ENCODE peak calls at places on chromosomes 4 and X, in ten cellular contexts. One of them, this sample, is unnamed.

GRCh38 chr4:156873776-156874175 is 97.8 kb downstream of the PDGFC start:
- DNase-seq in PC-3: no peak
- DNase-seq in skeletal muscle cell: no peak
- DNase-seq in PC-9: no peak
- DNase-seq in psoas muscle: no peak
- DNase-seq in breast epithelium: no peak
- DNase-seq in heart left ventricle: no peak
- DNase-seq in WERI-Rb-1: no peak
- DNase-seq in CD8-positive, alpha-beta T cell: no peak
- DNase-seq in adrenal gland: no peak
- DNase-seq in this sample: no peak

GRCh38 chrX:49029876-49030275 is 13.3 kb downstream of the TFE3 start:
- DNase-seq in PC-3: peak; percentile 35
- DNase-seq in skeletal muscle cell: no peak
- DNase-seq in PC-9: no peak
- DNase-seq in psoas muscle: peak; percentile 49
- DNase-seq in breast epithelium: no peak
- DNase-seq in heart left ventricle: no peak
- DNase-seq in WERI-Rb-1: no peak
- DNase-seq in CD8-positive, alpha-beta T cell: no peak
- DNase-seq in adrenal gland: no peak
- DNase-seq in this sample: no peak

GRCh38 chr4:13298655-13299054 is 185.5 kb downstream of the RAB28 start:
- DNase-seq in PC-3: no peak
- DNase-seq in skeletal muscle cell: no peak
- DNase-seq in PC-9: no peak
- DNase-seq in psoas muscle: no peak
- DNase-seq in breast epithelium: no peak
- DNase-seq in heart left ventricle: no peak
- DNase-seq in WERI-Rb-1: no peak
- DNase-seq in CD8-positive, alpha-beta T cell: no peak
- DNase-seq in adrenal gland: no peak
- DNase-seq in this sample: no peak

GRCh38 chr4:153518637-153519384 is 52.7 kb downstream of the TMEM131L start:
- DNase-seq in PC-3: no peak
- DNase-seq in skeletal muscle cell: no peak
- DNase-seq in PC-9: no peak
- DNase-seq in psoas muscle: no peak
- DNase-seq in breast epithelium: no peak
- DNase-seq in heart left ventricle: no peak
- DNase-seq in WERI-Rb-1: no peak
- DNase-seq in CD8-positive, alpha-beta T cell: no peak
- DNase-seq in adrenal gland: no peak
- DNase-seq in this sample: no peak

GRCh38 chrX:110210417-110211139 is 107.3 kb downstream of the AMMECR1 start:
- DNase-seq in PC-3: peak; percentile 84
- DNase-seq in skeletal muscle cell: peak; percentile 75
- DNase-seq in PC-9: peak; percentile 89
- DNase-seq in psoas muscle: no peak
- DNase-seq in breast epithelium: no peak
- DNase-seq in heart left ventricle: no peak
- DNase-seq in WERI-Rb-1: no peak
- DNase-seq in CD8-positive, alpha-beta T cell: no peak
- DNase-seq in adrenal gland: no peak
- DNase-seq in this sample: no peak

GRCh38 chr4:106627071-106627470 is 258.5 kb upstream of the GIMD1 start:
- DNase-seq in PC-3: no peak
- DNase-seq in skeletal muscle cell: no peak
- DNase-seq in PC-9: no peak
- DNase-seq in psoas muscle: no peak
- DNase-seq in breast epithelium: no peak
- DNase-seq in heart left ventricle: no peak
- DNase-seq in WERI-Rb-1: no peak
- DNase-seq in CD8-positive, alpha-beta T cell: no peak
- DNase-seq in adrenal gland: no peak
- DNase-seq in this sample: no peak

GRCh38 chr4:122450847-122451246 is 5.7 kb downstream of the IL2 start:
- DNase-seq in PC-3: peak; percentile 62
- DNase-seq in skeletal muscle cell: no peak
- DNase-seq in PC-9: no peak
- DNase-seq in psoas muscle: no peak
- DNase-seq in breast epithelium: no peak
- DNase-seq in heart left ventricle: no peak
- DNase-seq in WERI-Rb-1: peak; percentile 66
- DNase-seq in CD8-positive, alpha-beta T cell: no peak
- DNase-seq in adrenal gland: no peak
- DNase-seq in this sample: no peak

GRCh38 chrX:13835825-13836224 is 18.9 kb upstream of the GPM6B start:
- DNase-seq in PC-3: no peak
- DNase-seq in skeletal muscle cell: no peak
- DNase-seq in PC-9: no peak
- DNase-seq in psoas muscle: no peak
- DNase-seq in breast epithelium: no peak
- DNase-seq in heart left ventricle: no peak
- DNase-seq in WERI-Rb-1: peak; percentile 9
- DNase-seq in CD8-positive, alpha-beta T cell: no peak
- DNase-seq in adrenal gland: no peak
- DNase-seq in this sample: no peak

GRCh38 chr4:40056722-40057539 is at the start of gene N4BP2:
- DNase-seq in PC-3: peak; percentile 68
- DNase-seq in skeletal muscle cell: peak; percentile 48
- DNase-seq in PC-9: peak; percentile 65
- DNase-seq in psoas muscle: peak; percentile 90
- DNase-seq in breast epithelium: peak; percentile 73
- DNase-seq in heart left ventricle: peak; percentile 86
- DNase-seq in WERI-Rb-1: peak; percentile 92
- DNase-seq in CD8-positive, alpha-beta T cell: peak; percentile 46
- DNase-seq in adrenal gland: peak; percentile 78
- DNase-seq in this sample: no peak
- H3K4me3 ChIP-seq in PC-3: peak within 1 kb of the TSS; percentile 81
- H3K4me3 ChIP-seq in skeletal muscle cell: peak within 1 kb of the TSS; percentile 76
- H3K4me3 ChIP-seq in PC-9: peak within 1 kb of the TSS; percentile 93
- H3K4me3 ChIP-seq in psoas muscle: peak within 1 kb of the TSS; percentile 86
- H3K4me3 ChIP-seq in breast epithelium: peak within 1 kb of the TSS; percentile 96
- H3K4me3 ChIP-seq in heart left ventricle: peak within 1 kb of the TSS; percentile 77
- H3K4me3 ChIP-seq in WERI-Rb-1: peak within 1 kb of the TSS; percentile 74
- H3K4me3 ChIP-seq in CD8-positive, alpha-beta T cell: peak within 1 kb of the TSS; percentile 76
- H3K4me3 ChIP-seq in adrenal gland: peak within 1 kb of the TSS; percentile 81
- H3K4me3 ChIP-seq in this sample: peak within 1 kb of the TSS; percentile 82

GRCh38 chrX:153874091-153874365 is 11.9 kb downstream of the L1CAM start:
- DNase-seq in PC-3: no peak
- DNase-seq in skeletal muscle cell: no peak
- DNase-seq in PC-9: no peak
- DNase-seq in psoas muscle: no peak
- DNase-seq in breast epithelium: no peak
- DNase-seq in heart left ventricle: no peak
- DNase-seq in WERI-Rb-1: no peak
- DNase-seq in CD8-positive, alpha-beta T cell: no peak
- DNase-seq in adrenal gland: no peak
- DNase-seq in this sample: no peak

GRCh38 chrX:153874366-153875125 is 11.4 kb downstream of the L1CAM start:
- DNase-seq in PC-3: no peak
- DNase-seq in skeletal muscle cell: no peak
- DNase-seq in PC-9: no peak
- DNase-seq in psoas muscle: no peak
- DNase-seq in breast epithelium: no peak
- DNase-seq in heart left ventricle: no peak
- DNase-seq in WERI-Rb-1: no peak
- DNase-seq in CD8-positive, alpha-beta T cell: no peak
- DNase-seq in adrenal gland: no peak
- DNase-seq in this sample: no peak

GRCh38 chrX:153873282-153874090 is 12.5 kb downstream of the L1CAM start:
- DNase-seq in PC-3: no peak
- DNase-seq in skeletal muscle cell: no peak
- DNase-seq in PC-9: no peak
- DNase-seq in psoas muscle: no peak
- DNase-seq in breast epithelium: no peak
- DNase-seq in heart left ventricle: no peak
- DNase-seq in WERI-Rb-1: peak; percentile 88
- DNase-seq in CD8-positive, alpha-beta T cell: no peak
- DNase-seq in adrenal gland: no peak
- DNase-seq in this sample: no peak

GRCh38 chrX:153876112-153876491 is 9.9 kb downstream of the L1CAM start:
- DNase-seq in PC-3: no peak
- DNase-seq in skeletal muscle cell: no peak
- DNase-seq in PC-9: no peak
- DNase-seq in psoas muscle: no peak
- DNase-seq in breast epithelium: no peak
- DNase-seq in heart left ventricle: no peak
- DNase-seq in WERI-Rb-1: no peak
- DNase-seq in CD8-positive, alpha-beta T cell: no peak
- DNase-seq in adrenal gland: no peak
- DNase-seq in this sample: no peak

DNA sequence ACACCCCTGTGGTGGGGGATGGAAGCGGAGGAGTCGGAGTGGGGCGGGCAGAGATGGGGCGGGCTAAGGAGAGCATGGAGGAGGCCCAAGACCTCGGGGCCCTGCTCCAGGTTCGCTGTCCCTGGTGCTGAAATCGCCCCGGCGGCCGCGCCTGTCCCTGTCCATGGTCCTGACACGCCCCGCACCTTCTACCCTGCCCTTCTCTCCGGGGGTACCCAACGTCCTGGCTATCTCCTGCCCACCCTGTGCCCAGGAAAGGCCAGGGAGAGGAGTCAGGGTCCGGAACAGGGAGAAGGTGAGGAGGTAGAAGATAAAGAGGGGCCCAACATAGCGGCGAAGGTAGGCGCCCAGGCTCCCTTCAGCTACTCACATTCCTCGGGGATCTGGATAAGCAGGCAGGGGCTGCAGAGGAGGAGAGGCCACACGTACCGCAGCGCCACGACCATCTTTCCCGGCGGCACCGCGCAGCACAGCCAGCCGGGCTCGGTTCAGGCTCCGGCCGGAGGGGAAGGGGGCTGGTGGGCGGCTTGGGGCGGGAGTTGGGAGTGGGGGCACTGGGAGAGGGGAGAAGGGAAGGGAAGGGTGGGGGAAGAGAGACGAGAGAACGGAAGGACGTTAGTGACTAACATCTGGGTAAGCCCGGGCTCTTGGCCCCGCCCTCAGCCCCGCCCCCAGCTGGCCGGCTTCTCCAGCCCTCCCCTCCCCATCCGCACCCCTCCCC is 10.4 kb downstream of the L1CAM start:
- DNase-seq in PC-3: peak; percentile 54
- DNase-seq in skeletal muscle cell: no peak
- DNase-seq in PC-9: no peak
- DNase-seq in psoas muscle: peak; percentile 67
- DNase-seq in breast epithelium: no peak
- DNase-seq in heart left ventricle: no peak
- DNase-seq in WERI-Rb-1: peak; percentile 78
- DNase-seq in CD8-positive, alpha-beta T cell: peak; percentile 43
- DNase-seq in adrenal gland: peak; percentile 42
- DNase-seq in this sample: no peak
- H3K4me3 ChIP-seq in PC-3: no peak overlapping the region
- H3K4me3 ChIP-seq in skeletal muscle cell: no peak overlapping the region
- H3K4me3 ChIP-seq in PC-9: no peak overlapping the region
- H3K4me3 ChIP-seq in psoas muscle: no peak overlapping the region
- H3K4me3 ChIP-seq in breast epithelium: no peak overlapping the region
- H3K4me3 ChIP-seq in heart left ventricle: no peak overlapping the region
- H3K4me3 ChIP-seq in WERI-Rb-1: peak overlapping the region; percentile 62
- H3K4me3 ChIP-seq in CD8-positive, alpha-beta T cell: no peak overlapping the region
- H3K4me3 ChIP-seq in adrenal gland: no peak overlapping the region
- H3K4me3 ChIP-seq in this sample: no peak overlapping the region

GRCh38 chrX:154010330-154011087 is 9.2 kb downstream of the IRAK1 start:
- DNase-seq in PC-3: no peak
- DNase-seq in skeletal muscle cell: no peak
- DNase-seq in PC-9: no peak
- DNase-seq in psoas muscle: peak; percentile 73
- DNase-seq in breast epithelium: no peak
- DNase-seq in heart left ventricle: no peak
- DNase-seq in WERI-Rb-1: no peak
- DNase-seq in CD8-positive, alpha-beta T cell: no peak
- DNase-seq in adrenal gland: peak; percentile 91
- DNase-seq in this sample: no peak

GRCh38 chrX:154011376-154012335 is 8.0 kb downstream of the IRAK1 start:
- DNase-seq in PC-3: no peak
- DNase-seq in skeletal muscle cell: no peak
- DNase-seq in PC-9: no peak
- DNase-seq in psoas muscle: peak; percentile 42
- DNase-seq in breast epithelium: no peak
- DNase-seq in heart left ventricle: no peak
- DNase-seq in WERI-Rb-1: no peak
- DNase-seq in CD8-positive, alpha-beta T cell: no peak
- DNase-seq in adrenal gland: no peak
- DNase-seq in this sample: no peak

GRCh38 chrX:154012336-154012991 is 7.2 kb downstream of the IRAK1 start:
- DNase-seq in PC-3: no peak
- DNase-seq in skeletal muscle cell: no peak
- DNase-seq in PC-9: no peak
- DNase-seq in psoas muscle: peak; percentile 22
- DNase-seq in breast epithelium: peak; percentile 71
- DNase-seq in heart left ventricle: no peak
- DNase-seq in WERI-Rb-1: no peak
- DNase-seq in CD8-positive, alpha-beta T cell: no peak
- DNase-seq in adrenal gland: peak; percentile 63
- DNase-seq in this sample: no peak

GRCh38 chrX:154006965-154007364 is 12.7 kb downstream of the IRAK1 start:
- DNase-seq in PC-3: no peak
- DNase-seq in skeletal muscle cell: no peak
- DNase-seq in PC-9: no peak
- DNase-seq in psoas muscle: peak; percentile 44
- DNase-seq in breast epithelium: no peak
- DNase-seq in heart left ventricle: no peak
- DNase-seq in WERI-Rb-1: no peak
- DNase-seq in CD8-positive, alpha-beta T cell: no peak
- DNase-seq in adrenal gland: no peak
- DNase-seq in this sample: no peak

DNA sequence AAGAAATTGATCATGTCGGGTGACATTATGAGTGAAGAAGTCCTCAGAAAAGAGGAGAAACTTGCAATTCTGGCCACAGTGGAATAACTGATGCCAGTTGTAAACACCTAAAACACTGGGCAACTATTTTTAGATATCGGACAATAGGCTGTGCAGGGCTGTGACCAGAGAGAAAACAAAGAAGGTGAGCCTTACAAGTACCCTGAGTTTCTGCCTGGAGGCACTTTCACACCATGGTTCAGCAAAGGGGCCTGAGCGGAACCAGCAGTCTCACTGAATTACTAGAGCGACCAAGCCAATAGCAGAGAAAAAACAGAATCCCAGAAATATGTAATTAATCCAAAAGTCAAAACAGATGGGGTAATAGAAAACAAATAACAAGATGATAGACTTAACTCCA is 11.2 kb downstream of the IRAK1 start:
- DNase-seq in PC-3: no peak
- DNase-seq in skeletal muscle cell: no peak
- DNase-seq in PC-9: no peak
- DNase-seq in psoas muscle: no peak
- DNase-seq in breast epithelium: no peak
- DNase-seq in heart left ventricle: no peak
- DNase-seq in WERI-Rb-1: no peak
- DNase-seq in CD8-positive, alpha-beta T cell: no peak
- DNase-seq in adrenal gland: no peak
- DNase-seq in this sample: no peak
- H3K4me3 ChIP-seq in PC-3: no peak overlapping the region
- H3K4me3 ChIP-seq in skeletal muscle cell: no peak overlapping the region
- H3K4me3 ChIP-seq in PC-9: no peak overlapping the region
- H3K4me3 ChIP-seq in psoas muscle: no peak overlapping the region
- H3K4me3 ChIP-seq in breast epithelium: no peak overlapping the region
- H3K4me3 ChIP-seq in heart left ventricle: no peak overlapping the region
- H3K4me3 ChIP-seq in WERI-Rb-1: no peak overlapping the region
- H3K4me3 ChIP-seq in CD8-positive, alpha-beta T cell: no peak overlapping the region
- H3K4me3 ChIP-seq in adrenal gland: no peak overlapping the region
- H3K4me3 ChIP-seq in this sample: no peak overlapping the region

DNA sequence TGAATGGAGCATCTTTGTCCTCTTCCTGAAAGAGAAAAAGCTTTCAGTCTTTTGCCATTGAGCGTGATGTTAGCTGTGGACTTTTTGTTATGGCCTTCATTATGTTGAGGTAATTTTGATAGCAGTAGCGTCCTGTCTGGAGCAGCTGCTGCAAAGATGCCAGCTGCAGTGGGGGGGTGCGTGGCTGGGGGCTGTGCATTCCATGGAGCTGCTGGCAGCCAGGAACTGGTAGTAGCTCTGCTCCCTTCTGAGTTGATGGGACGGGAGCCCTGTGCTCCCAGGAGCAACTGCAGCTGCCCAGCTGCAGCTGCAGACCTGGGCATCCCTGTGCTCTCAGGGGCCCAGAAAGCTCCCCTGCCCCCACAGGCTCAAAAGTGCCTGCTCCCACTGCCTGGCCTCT is 50.4 kb downstream of the CCDC160 start:
- DNase-seq in PC-3: no peak
- DNase-seq in skeletal muscle cell: no peak
- DNase-seq in PC-9: no peak
- DNase-seq in psoas muscle: no peak
- DNase-seq in breast epithelium: no peak
- DNase-seq in heart left ventricle: no peak
- DNase-seq in WERI-Rb-1: no peak
- DNase-seq in CD8-positive, alpha-beta T cell: no peak
- DNase-seq in adrenal gland: no peak
- DNase-seq in this sample: no peak
- H3K4me3 ChIP-seq in PC-3: no peak overlapping the region
- H3K4me3 ChIP-seq in skeletal muscle cell: no peak overlapping the region
- H3K4me3 ChIP-seq in PC-9: no peak overlapping the region
- H3K4me3 ChIP-seq in psoas muscle: no peak overlapping the region
- H3K4me3 ChIP-seq in breast epithelium: no peak overlapping the region
- H3K4me3 ChIP-seq in heart left ventricle: no peak overlapping the region
- H3K4me3 ChIP-seq in WERI-Rb-1: no peak overlapping the region
- H3K4me3 ChIP-seq in CD8-positive, alpha-beta T cell: no peak overlapping the region
- H3K4me3 ChIP-seq in adrenal gland: no peak overlapping the region
- H3K4me3 ChIP-seq in this sample: no peak overlapping the region

This sample was measured in kidney epithelial cell.